ENCODE peak calls at places on chromosomes 13 and 19, in seven cellular contexts. K, P, R, T, I, C and E are unnamed samples.

GRCh38 chr19:48627211-48627864 is 8.0 kb downstream of the SPHK2 start:
- DNase-seq in K (no peak), P (peak), R (no peak), T (no peak), I (no peak), C (no peak), E (no peak)

GRCh38 chr19:8635422-8635821 is 5.0 kb downstream of the NFILZ start:
- DNase-seq in K (no peak), P (no peak), R (no peak), T (no peak), I (no peak), C (no peak), E (no peak)

GRCh38 chr13:97659602-97660001 is 225.6 kb downstream of the RAP2A start:
- DNase-seq in K (peak), P (no peak), R (peak), T (no peak), I (no peak), C (peak), E (no peak)

GRCh38 chr13:59946924-59947323 is 216.8 kb downstream of the DIAPH3 start:
- DNase-seq in K (no peak), P (no peak), R (peak), T (no peak), I (no peak), C (no peak), E (no peak)

GRCh38 chr19:36420961-36421748 is 2.7 kb upstream of the ZFP82 start:
- DNase-seq in K (peak), P (no peak), R (peak), T (no peak), I (peak), C (no peak), E (no peak)

GRCh38 chr19:1725100-1726064 is 27.9 kb upstream of the ONECUT3 start:
- DNase-seq in K (peak), P (peak), R (peak), T (no peak), I (peak), C (peak), E (peak)

GRCh38 chr19:57709616-57710015 is 612 bp upstream of the ZNF154 start:
- DNase-seq in K (no peak), P (no peak), R (no peak), T (peak), I (no peak), C (no peak), E (no peak)

GRCh38 chr19:33458807-33459206 is 62.8 kb downstream of the PEPD start:
- DNase-seq in K (no peak), P (no peak), R (no peak), T (no peak), I (no peak), C (no peak), E (no peak)

GRCh38 chr13:65926750-65927171 is 1303.4 kb downstream of the PCDH9 start:
- DNase-seq in K (peak), P (no peak), R (no peak), T (peak), I (peak), C (no peak), E (no peak)

GRCh38 chr19:18070181-18070580 is 16.6 kb downstream of the IL12RB1 start:
- DNase-seq in K (no peak), P (no peak), R (no peak), T (no peak), I (no peak), C (no peak), E (no peak)

GRCh38 chr19:1446713-1447564 is 3.0 kb upstream of the APC2 start:
- DNase-seq in K (peak), P (no peak), R (peak), T (no peak), I (peak), C (no peak), E (no peak)

GRCh38 chr13:75258159-75258782 is 223.7 kb downstream of the TBC1D4 start:
- DNase-seq in K (no peak), P (no peak), R (peak), T (no peak), I (no peak), C (peak), E (no peak)

GRCh38 chr19:6533000-6533328 is 2.1 kb downstream of the TNFSF9 start:
- DNase-seq in K (no peak), P (no peak), R (no peak), T (no peak), I (no peak), C (no peak), E (no peak)

GRCh38 chr19:5826531-5827341 is 12.8 kb downstream of the FUT6 start:
- DNase-seq in K (no peak), P (no peak), R (peak), T (peak), I (peak), C (peak), E (no peak)

GRCh38 chr13:79688741-79689140 is 207.8 kb downstream of the NDFIP2 start:
- DNase-seq in K (no peak), P (no peak), R (no peak), T (no peak), I (no peak), C (no peak), E (no peak)

GRCh38 chr13:48188129-48188528 is 44.9 kb upstream of the ITM2B start:
- DNase-seq in K (no peak), P (no peak), R (no peak), T (no peak), I (no peak), C (no peak), E (no peak)

GRCh38 chr13:79281335-79281734 is 124.7 kb downstream of the RBM26 start:
- DNase-seq in K (no peak), P (no peak), R (no peak), T (no peak), I (no peak), C (peak), E (no peak)

GRCh38 chr13:77124423-77124822 is 97.5 kb upstream of the FBXL3 start:
- DNase-seq in K (no peak), P (no peak), R (no peak), T (no peak), I (no peak), C (no peak), E (no peak)

GRCh38 chr13:111531505-111531904 is 211.1 kb downstream of the TEX29 start:
- DNase-seq in K (peak), P (no peak), R (peak), T (no peak), I (no peak), C (no peak), E (no peak)

GRCh38 chr19:3979674-3980352 is 5.5 kb downstream of the EEF2 start:
- DNase-seq in K (no peak), P (no peak), R (no peak), T (peak), I (no peak), C (no peak), E (peak)

GRCh38 chr19:53195265-53195879 is 2.2 kb upstream of the ZNF665 start:
- DNase-seq in K (peak), P (peak), R (peak), T (peak), I (peak), C (peak), E (no peak)

GRCh38 chr19:29576761-29577661 is 29.1 kb upstream of the POP4 start:
- DNase-seq in K (no peak), P (peak), R (no peak), T (no peak), I (no peak), C (no peak), E (no peak)

GRCh38 chr13:20721454-20722357 is 18.2 kb downstream of the IL17D start:
- DNase-seq in K (peak), P (no peak), R (peak), T (no peak), I (peak), C (peak), E (no peak)

GRCh38 chr13:95593462-95593861 is 40.9 kb downstream of the CLDN10 start:
- DNase-seq in K (no peak), P (no peak), R (no peak), T (no peak), I (no peak), C (no peak), E (no peak)

GRCh38 chr13:109745702-109746101 is 40.7 kb downstream of the IRS2 start:
- DNase-seq in K (no peak), P (no peak), R (no peak), T (peak), I (no peak), C (no peak), E (no peak)

GRCh38 chr19:6639439-6639838 is 30.5 kb downstream of the TNFSF14 start:
- DNase-seq in K (no peak), P (no peak), R (no peak), T (no peak), I (no peak), C (no peak), E (no peak)

GRCh38 chr13:106105153-106105552 is 430.3 kb downstream of the EFNB2 start:
- DNase-seq in K (no peak), P (no peak), R (no peak), T (no peak), I (no peak), C (no peak), E (no peak)

GRCh38 chr19:14786421-14786851 is 8.1 kb upstream of the ADGRE2 start:
- DNase-seq in K (no peak), P (peak), R (no peak), T (peak), I (peak), C (no peak), E (no peak)

GRCh38 chr19:30447276-30447870 is 75.2 kb downstream of the ZNF536 start:
- DNase-seq in K (no peak), P (no peak), R (no peak), T (no peak), I (no peak), C (no peak), E (no peak)

GRCh38 chr19:18904334-18905057 is 8.5 kb upstream of the CERS1 start:
- DNase-seq in K (peak), P (no peak), R (no peak), T (no peak), I (no peak), C (no peak), E (no peak)

GRCh38 chr19:45852941-45853340 is 10.0 kb downstream of the SYMPK start:
- DNase-seq in K (no peak), P (no peak), R (no peak), T (no peak), I (no peak), C (no peak), E (no peak)

GRCh38 chr13:97340399-97340798 is 93.6 kb upstream of the RAP2A start:
- DNase-seq in K (no peak), P (no peak), R (no peak), T (no peak), I (no peak), C (no peak), E (no peak)

GRCh38 chr13:107202371-107203023 is 634.6 kb upstream of the ARGLU1 start:
- DNase-seq in K (no peak), P (no peak), R (peak), T (no peak), I (no peak), C (no peak), E (no peak)